ENCODE peak calls at places on chromosomes 1 and 21, in seven cellular contexts. Y is endothelial cell of umbilical vein, T is heart right ventricle, F is tibial nerve, W is neural progenitor cell, I is body of pancreas, H is psoas muscle. A is an unnamed sample.

GRCh38 chr1:7745783-7746182 is 25.3 kb upstream of the VAMP3 start:
- DNase-seq in Y (no peak), T (no peak), F (no peak), W (no peak), I (no peak), H (no peak), A (no peak)

GRCh38 chr1:118154220-118154619 is 30.8 kb downstream of the SPAG17 start:
- DNase-seq in Y (no peak), T (no peak), F (no peak), W (peak; percentile 21), I (no peak), H (no peak), A (peak; percentile 27)

GRCh38 chr1:150931773-150932172 is 5.6 kb downstream of the SETDB1 start:
- DNase-seq in Y (peak; percentile 25), T (no peak), F (no peak), W (no peak), I (no peak), H (no peak), A (peak; percentile 31)

GRCh38 chr1:157932082-157932481 is 61.4 kb upstream of the KIRREL1 start:
- DNase-seq in Y (no peak), T (no peak), F (no peak), W (no peak), I (no peak), H (no peak), A (peak; percentile 11)

GRCh38 chr1:215551806-215552205 is 15.3 kb upstream of the KCTD3 start:
- DNase-seq in Y (no peak), T (no peak), F (no peak), W (no peak), I (no peak), H (no peak), A (no peak)

GRCh38 chr1:99858285-99858684 is 8.1 kb downstream of the AGL start:
- DNase-seq in Y (no peak), T (no peak), F (no peak), W (no peak), I (no peak), H (no peak), A (no peak)

GRCh38 chr1:27004471-27005165 is 8.0 kb downstream of the TENT5B start:
- DNase-seq in Y (no peak), T (no peak), F (no peak), W (no peak), I (peak; percentile 53), H (no peak), A (no peak)

GRCh38 chr1:245441699-245442098 is 286.9 kb downstream of the KIF26B start:
- DNase-seq in Y (no peak), T (no peak), F (no peak), W (no peak), I (no peak), H (no peak), A (no peak)

GRCh38 chr1:13587256-13588030 is 3.8 kb downstream of the PDPN start:
- DNase-seq in Y (no peak), T (no peak), F (no peak), W (no peak), I (no peak), H (no peak), A (no peak)

GRCh38 chr1:243482237-243483022 is 226.6 kb downstream of the SDCCAG8 start:
- DNase-seq in Y (no peak), T (no peak), F (no peak), W (peak; percentile 58), I (no peak), H (no peak), A (peak; percentile 21)

GRCh38 chr1:43552059-43552742 is 21.5 kb downstream of the PTPRF start:
- DNase-seq in Y (no peak), T (no peak), F (no peak), W (no peak), I (peak; percentile 50), H (no peak), A (no peak)

GRCh38 chr1:230778916-230779590 is 31.9 kb downstream of the CAPN9 start:
- DNase-seq in Y (peak; percentile 9), T (no peak), F (no peak), W (no peak), I (no peak), H (no peak), A (no peak)

GRCh38 chr1:152047954-152048640 is 11.3 kb upstream of the S100A11 start:
- DNase-seq in Y (peak; percentile 91), T (peak; percentile 91), F (peak; percentile 82), W (peak; percentile 76), I (peak; percentile 91), H (peak; percentile 93), A (peak; percentile 96)

GRCh38 chr1:216310776-216311175 is 112.5 kb downstream of the USH2A start:
- DNase-seq in Y (no peak), T (peak; percentile 7), F (no peak), W (peak; percentile 78), I (no peak), H (no peak), A (peak; percentile 81)

GRCh38 chr1:206736878-206737728 is 33.5 kb upstream of the IL19 start:
- DNase-seq in Y (no peak), T (no peak), F (no peak), W (no peak), I (no peak), H (no peak), A (no peak)

GRCh38 chr1:167054531-167054930 is 35.6 kb downstream of the GPA33 start:
- DNase-seq in Y (no peak), T (no peak), F (no peak), W (no peak), I (no peak), H (no peak), A (no peak)

GRCh38 chr1:202216691-202217090 is 23.1 kb downstream of the LGR6 start:
- DNase-seq in Y (no peak), T (no peak), F (no peak), W (no peak), I (no peak), H (no peak), A (no peak)

GRCh38 chr1:15902882-15903281 is 55.4 kb downstream of the SPEN start:
- DNase-seq in Y (no peak), T (no peak), F (no peak), W (no peak), I (no peak), H (no peak), A (no peak)

GRCh38 chr1:15899266-15899665 is 51.8 kb downstream of the SPEN start:
- DNase-seq in Y (no peak), T (no peak), F (no peak), W (no peak), I (no peak), H (peak; percentile 64), A (no peak)

GRCh38 chr1:15895233-15895632 is 47.7 kb downstream of the SPEN start:
- DNase-seq in Y (no peak), T (no peak), F (no peak), W (no peak), I (no peak), H (no peak), A (no peak)

DNA sequence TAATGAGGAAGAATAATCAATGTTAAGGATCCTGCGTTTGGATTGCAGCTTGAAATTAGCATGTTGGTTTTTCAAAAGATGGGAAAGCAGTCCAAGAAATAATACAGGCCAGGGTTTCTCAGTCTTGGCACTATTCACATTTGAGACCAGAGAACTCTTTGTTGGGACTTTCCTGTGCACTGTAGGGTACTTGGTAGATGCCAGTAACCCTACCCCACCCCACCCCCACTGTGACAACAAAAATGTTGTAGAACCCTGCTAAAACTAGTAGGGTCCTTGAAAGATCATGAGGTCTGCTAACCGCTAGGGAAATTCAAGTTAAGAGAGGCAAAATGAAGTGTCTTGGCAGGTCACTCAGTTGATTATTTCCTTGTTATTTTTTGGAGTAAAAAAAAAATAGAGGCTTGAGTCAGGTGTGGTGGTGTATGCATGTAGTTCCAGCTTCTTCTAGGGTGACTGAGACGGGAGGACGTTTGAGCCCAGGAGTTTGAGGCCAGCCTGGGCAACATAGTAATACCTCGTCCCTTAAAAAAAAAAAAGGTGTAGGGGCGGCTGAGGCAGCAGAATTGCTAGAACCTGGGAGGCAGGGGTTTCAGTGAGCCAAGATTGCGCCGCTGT is 53.3 kb downstream of the SPEN start:
- DNase-seq in Y (no peak), T (no peak), F (no peak), W (no peak), I (no peak), H (no peak), A (no peak)
- H3K27ac ChIP-seq in Y (no peak overlapping the region), T (peak overlapping the region; percentile 7), F (peak overlapping the region; percentile 66), W (no peak overlapping the region), I (no peak overlapping the region), H (peak overlapping the region; percentile 91), A (no peak overlapping the region)

GRCh38 chr1:198935371-198935921 is 296.6 kb downstream of the PTPRC start:
- DNase-seq in Y (peak; percentile 98), T (peak; percentile 82), F (peak; percentile 36), W (peak; percentile 9), I (peak; percentile 69), H (peak; percentile 64), A (peak; percentile 97)

GRCh38 chr1:198933506-198933905 is 294.7 kb downstream of the PTPRC start:
- DNase-seq in Y (peak; percentile 26), T (no peak), F (no peak), W (no peak), I (no peak), H (no peak), A (no peak)

GRCh38 chr1:198934414-198934813 is 295.6 kb downstream of the PTPRC start:
- DNase-seq in Y (no peak), T (no peak), F (no peak), W (no peak), I (no peak), H (no peak), A (no peak)

GRCh38 chr1:198936371-198937083 is 297.7 kb downstream of the PTPRC start:
- DNase-seq in Y (peak; percentile 72), T (no peak), F (no peak), W (no peak), I (no peak), H (no peak), A (peak; percentile 48)

DNA sequence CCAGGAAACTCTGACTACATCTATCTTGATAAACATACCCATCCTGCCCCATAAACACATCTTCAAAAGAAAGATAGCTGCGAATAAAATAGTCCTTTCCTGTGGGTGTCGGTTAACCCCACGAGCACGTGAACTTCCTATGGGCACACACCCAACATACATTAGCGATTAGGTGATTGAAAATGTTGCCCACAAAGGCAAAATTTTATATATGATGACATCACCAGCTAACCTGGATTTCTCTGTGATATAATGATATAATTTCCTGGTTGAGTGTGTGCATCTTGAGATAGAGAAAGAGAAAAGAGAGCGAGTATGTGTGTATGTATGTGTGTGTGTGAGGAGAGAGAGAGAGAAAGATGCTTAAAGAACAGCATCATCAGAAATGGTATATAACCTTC is 296.1 kb downstream of the PTPRC start:
- DNase-seq in Y (peak; percentile 84), T (no peak), F (no peak), W (no peak), I (no peak), H (no peak), A (peak; percentile 74)
- H3K4me3 ChIP-seq in Y (peak overlapping the region; percentile 63), T (peak overlapping the region; percentile 71), F (peak overlapping the region; percentile 61), W (no peak overlapping the region), I (no peak overlapping the region), H (peak overlapping the region; percentile 67), A (peak overlapping the region; percentile 68)

DNA sequence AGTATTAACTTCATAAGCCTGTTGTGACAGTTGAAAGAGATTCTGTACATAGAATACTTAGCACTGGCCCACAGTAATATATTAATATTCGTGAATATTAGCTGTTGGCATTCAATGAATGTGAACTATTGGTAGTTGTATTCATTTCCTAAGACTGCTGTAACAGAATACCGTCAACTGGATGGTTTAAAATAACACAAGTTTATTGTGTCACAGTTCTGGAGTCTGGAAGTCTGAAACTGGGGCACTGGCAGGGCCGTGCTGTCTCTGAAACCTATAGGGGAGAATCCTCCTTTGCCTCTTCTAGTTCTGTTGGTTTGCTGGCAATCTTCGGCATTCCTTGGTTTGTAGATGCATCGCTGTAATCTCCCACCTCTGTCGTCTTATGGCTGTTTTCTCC is 47.5 kb downstream of the OLFML3 start:
- DNase-seq in Y (no peak), T (no peak), F (no peak), W (no peak), I (no peak), H (peak; percentile 65), A (no peak)
- H3K27ac ChIP-seq in Y (no peak overlapping the region), T (no peak overlapping the region), F (no peak overlapping the region), W (no peak overlapping the region), I (no peak overlapping the region), H (peak overlapping the region; percentile 86), A (no peak overlapping the region)

GRCh38 chr21:25640671-25641292 is 1.7 kb downstream of the JAM2 start:
- DNase-seq in Y (no peak), T (no peak), F (no peak), W (no peak), I (no peak), H (no peak), A (no peak)
- H3K4me3 ChIP-seq in Y (no peak overlapping the region), T (peak overlapping the region; percentile 85), F (peak overlapping the region; percentile 89), W (peak overlapping the region; percentile 76), I (no peak overlapping the region), H (peak overlapping the region; percentile 71), A (peak overlapping the region; percentile 67)